ENCODE peak calls at places on chromosome 5, in nine cellular contexts. One of them, this sample, is unnamed.

GRCh38 chr5:94775088-94775487 is 156.6 kb downstream of the SLF1 start:
- DNase-seq in Peyer's patch: no peak
- DNase-seq in heart right ventricle: no peak
- DNase-seq in cardiac muscle cell: no peak
- DNase-seq in tibial artery: no peak
- DNase-seq in CD8-positive, alpha-beta T cell: no peak
- DNase-seq in lung: no peak
- DNase-seq in transverse colon: no peak
- DNase-seq in neural progenitor cell: no peak
- DNase-seq in this sample: no peak

GRCh38 chr5:72248352-72249032 is 71.5 kb downstream of the MRPS27 start:
- DNase-seq in tibial artery: peak; percentile 52
- DNase-seq in cardiac muscle cell: peak; percentile 15
- DNase-seq in Peyer's patch: peak; percentile 47
- DNase-seq in CD8-positive, alpha-beta T cell: no peak
- DNase-seq in lung: peak; percentile 33
- DNase-seq in neural progenitor cell: no peak
- DNase-seq in heart right ventricle: peak; percentile 75
- DNase-seq in transverse colon: peak; percentile 14
- DNase-seq in this sample: peak; percentile 89

GRCh38 chr5:134577796-134578577 is 52.5 kb downstream of the JADE2 start:
- DNase-seq in CD8-positive, alpha-beta T cell: peak; percentile 80
- DNase-seq in neural progenitor cell: peak; percentile 94
- DNase-seq in transverse colon: peak; percentile 84
- DNase-seq in heart right ventricle: peak; percentile 74
- DNase-seq in lung: peak; percentile 69
- DNase-seq in tibial artery: peak; percentile 80
- DNase-seq in Peyer's patch: peak; percentile 92
- DNase-seq in cardiac muscle cell: peak; percentile 89
- DNase-seq in this sample: peak; percentile 76

GRCh38 chr5:28313543-28314334 is 1275.4 kb upstream of the CDH9 start:
- DNase-seq in cardiac muscle cell: no peak
- DNase-seq in lung: no peak
- DNase-seq in heart right ventricle: no peak
- DNase-seq in transverse colon: no peak
- DNase-seq in CD8-positive, alpha-beta T cell: no peak
- DNase-seq in tibial artery: no peak
- DNase-seq in Peyer's patch: no peak
- DNase-seq in neural progenitor cell: no peak
- DNase-seq in this sample: no peak

GRCh38 chr5:62077823-62078550 is 228.0 kb upstream of the KIF2A start:
- DNase-seq in transverse colon: no peak
- DNase-seq in Peyer's patch: no peak
- DNase-seq in CD8-positive, alpha-beta T cell: no peak
- DNase-seq in heart right ventricle: no peak
- DNase-seq in neural progenitor cell: no peak
- DNase-seq in lung: no peak
- DNase-seq in cardiac muscle cell: no peak
- DNase-seq in tibial artery: no peak
- DNase-seq in this sample: no peak

GRCh38 chr5:139078345-139078744 is 119.8 kb downstream of the SIL1 start:
- DNase-seq in transverse colon: no peak
- DNase-seq in lung: no peak
- DNase-seq in neural progenitor cell: no peak
- DNase-seq in CD8-positive, alpha-beta T cell: no peak
- DNase-seq in heart right ventricle: no peak
- DNase-seq in tibial artery: no peak
- DNase-seq in cardiac muscle cell: no peak
- DNase-seq in Peyer's patch: no peak
- DNase-seq in this sample: no peak

GRCh38 chr5:71653119-71653518 is 66.0 kb upstream of the CARTPT start:
- DNase-seq in heart right ventricle: no peak
- DNase-seq in CD8-positive, alpha-beta T cell: no peak
- DNase-seq in neural progenitor cell: no peak
- DNase-seq in transverse colon: no peak
- DNase-seq in tibial artery: no peak
- DNase-seq in Peyer's patch: no peak
- DNase-seq in cardiac muscle cell: no peak
- DNase-seq in lung: no peak
- DNase-seq in this sample: no peak

GRCh38 chr5:62790348-62790747 is 211.7 kb downstream of the LRRC70 start:
- DNase-seq in neural progenitor cell: no peak
- DNase-seq in heart right ventricle: no peak
- DNase-seq in cardiac muscle cell: no peak
- DNase-seq in transverse colon: no peak
- DNase-seq in Peyer's patch: no peak
- DNase-seq in lung: peak; percentile 65
- DNase-seq in tibial artery: no peak
- DNase-seq in CD8-positive, alpha-beta T cell: no peak
- DNase-seq in this sample: no peak

GRCh38 chr5:175214152-175214551 is 229.8 kb downstream of the DRD1 start:
- DNase-seq in neural progenitor cell: no peak
- DNase-seq in Peyer's patch: no peak
- DNase-seq in transverse colon: no peak
- DNase-seq in tibial artery: peak; percentile 59
- DNase-seq in cardiac muscle cell: no peak
- DNase-seq in lung: peak; percentile 31
- DNase-seq in heart right ventricle: no peak
- DNase-seq in CD8-positive, alpha-beta T cell: no peak
- DNase-seq in this sample: peak; percentile 85

GRCh38 chr5:115708819-115709477 is 83.1 kb upstream of the TMED7 start:
- DNase-seq in cardiac muscle cell: no peak
- DNase-seq in neural progenitor cell: no peak
- DNase-seq in heart right ventricle: no peak
- DNase-seq in tibial artery: no peak
- DNase-seq in CD8-positive, alpha-beta T cell: no peak
- DNase-seq in lung: no peak
- DNase-seq in Peyer's patch: no peak
- DNase-seq in transverse colon: no peak
- DNase-seq in this sample: no peak

GRCh38 chr5:145984072-145984471 is 47.7 kb downstream of the SH3RF2 start:
- DNase-seq in cardiac muscle cell: no peak
- DNase-seq in neural progenitor cell: no peak
- DNase-seq in transverse colon: no peak
- DNase-seq in Peyer's patch: no peak
- DNase-seq in CD8-positive, alpha-beta T cell: no peak
- DNase-seq in lung: no peak
- DNase-seq in heart right ventricle: no peak
- DNase-seq in tibial artery: no peak
- DNase-seq in this sample: no peak

GRCh38 chr5:73336366-73336765 is 112.2 kb downstream of the FOXD1 start:
- DNase-seq in Peyer's patch: no peak
- DNase-seq in cardiac muscle cell: no peak
- DNase-seq in CD8-positive, alpha-beta T cell: no peak
- DNase-seq in transverse colon: no peak
- DNase-seq in neural progenitor cell: no peak
- DNase-seq in lung: no peak
- DNase-seq in heart right ventricle: no peak
- DNase-seq in tibial artery: no peak
- DNase-seq in this sample: no peak

GRCh38 chr5:147431586-147431985 is 78.3 kb downstream of the DPYSL3 start:
- DNase-seq in cardiac muscle cell: no peak
- DNase-seq in neural progenitor cell: no peak
- DNase-seq in lung: no peak
- DNase-seq in CD8-positive, alpha-beta T cell: no peak
- DNase-seq in Peyer's patch: no peak
- DNase-seq in heart right ventricle: no peak
- DNase-seq in transverse colon: no peak
- DNase-seq in tibial artery: no peak
- DNase-seq in this sample: no peak

DNA sequence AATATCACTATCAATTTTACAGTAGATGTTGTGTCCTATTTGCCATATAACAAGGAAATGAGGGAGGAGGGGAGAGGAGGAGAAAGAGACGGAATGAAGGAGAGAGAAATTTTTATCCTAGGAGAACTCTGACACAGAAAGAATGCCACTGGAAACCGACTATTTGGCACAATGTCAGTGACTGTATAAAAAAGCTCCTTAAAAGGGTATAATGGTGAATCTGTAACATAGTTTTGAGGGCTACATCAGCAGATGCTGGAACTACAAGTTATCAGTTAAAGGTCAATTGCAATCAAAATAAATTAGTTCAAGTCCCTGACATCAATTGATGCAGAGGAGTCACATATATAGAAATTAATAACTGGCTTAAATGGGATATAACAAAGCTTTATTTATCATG is 5.7 kb downstream of the EDIL3 start:
- DNase-seq in transverse colon: no peak
- DNase-seq in cardiac muscle cell: no peak
- DNase-seq in lung: no peak
- DNase-seq in CD8-positive, alpha-beta T cell: no peak
- DNase-seq in neural progenitor cell: no peak
- DNase-seq in Peyer's patch: no peak
- DNase-seq in tibial artery: no peak
- DNase-seq in heart right ventricle: no peak
- DNase-seq in this sample: peak; percentile 63
- H3K27me3 ChIP-seq in transverse colon: peaks cover 16% of the 10 kb centered on the region
- H3K27me3 ChIP-seq in cardiac muscle cell: peaks cover 29% of the 10 kb centered on the region
- H3K27me3 ChIP-seq in lung: no peaks in the 10 kb centered on the region
- H3K27me3 ChIP-seq in CD8-positive, alpha-beta T cell: no peaks in the 10 kb centered on the region
- H3K27me3 ChIP-seq in neural progenitor cell: peaks cover 32% of the 10 kb centered on the region
- H3K27me3 ChIP-seq in Peyer's patch: peaks cover 5% of the 10 kb centered on the region
- H3K27me3 ChIP-seq in tibial artery: no peaks in the 10 kb centered on the region
- H3K27me3 ChIP-seq in heart right ventricle: peaks cover 46% of the 10 kb centered on the region
- H3K27me3 ChIP-seq in this sample: no peaks in the 10 kb centered on the region

GRCh38 chr5:37849641-37850040 is 9.8 kb upstream of the GDNF start:
- DNase-seq in neural progenitor cell: no peak
- DNase-seq in lung: no peak
- DNase-seq in heart right ventricle: no peak
- DNase-seq in cardiac muscle cell: no peak
- DNase-seq in Peyer's patch: no peak
- DNase-seq in tibial artery: no peak
- DNase-seq in CD8-positive, alpha-beta T cell: no peak
- DNase-seq in transverse colon: no peak
- DNase-seq in this sample: no peak
- H3K27ac ChIP-seq in neural progenitor cell: no peak overlapping the region
- H3K27ac ChIP-seq in lung: no peak overlapping the region
- H3K27ac ChIP-seq in heart right ventricle: no peak overlapping the region
- H3K27ac ChIP-seq in cardiac muscle cell: no peak overlapping the region
- H3K27ac ChIP-seq in Peyer's patch: no peak overlapping the region
- H3K27ac ChIP-seq in tibial artery: no peak overlapping the region
- H3K27ac ChIP-seq in CD8-positive, alpha-beta T cell: no peak overlapping the region
- H3K27ac ChIP-seq in transverse colon: no peak overlapping the region
- H3K27ac ChIP-seq in this sample: no peak overlapping the region

GRCh38 chr5:42518595-42519067 is 95.4 kb downstream of the GHR start:
- DNase-seq in cardiac muscle cell: no peak
- DNase-seq in CD8-positive, alpha-beta T cell: no peak
- DNase-seq in lung: no peak
- DNase-seq in Peyer's patch: no peak
- DNase-seq in transverse colon: no peak
- DNase-seq in tibial artery: peak; percentile 56
- DNase-seq in heart right ventricle: no peak
- DNase-seq in neural progenitor cell: no peak
- DNase-seq in this sample: no peak

GRCh38 chr5:42526179-42526578 is 102.9 kb downstream of the GHR start:
- DNase-seq in heart right ventricle: no peak
- DNase-seq in transverse colon: no peak
- DNase-seq in CD8-positive, alpha-beta T cell: no peak
- DNase-seq in tibial artery: no peak
- DNase-seq in cardiac muscle cell: no peak
- DNase-seq in lung: no peak
- DNase-seq in Peyer's patch: no peak
- DNase-seq in neural progenitor cell: no peak
- DNase-seq in this sample: no peak

GRCh38 chr5:42520203-42520602 is 97.0 kb downstream of the GHR start:
- DNase-seq in heart right ventricle: no peak
- DNase-seq in Peyer's patch: no peak
- DNase-seq in lung: no peak
- DNase-seq in neural progenitor cell: no peak
- DNase-seq in CD8-positive, alpha-beta T cell: no peak
- DNase-seq in tibial artery: no peak
- DNase-seq in transverse colon: no peak
- DNase-seq in cardiac muscle cell: no peak
- DNase-seq in this sample: no peak

GRCh38 chr5:42520957-42521356 is 97.7 kb downstream of the GHR start:
- DNase-seq in tibial artery: no peak
- DNase-seq in cardiac muscle cell: no peak
- DNase-seq in transverse colon: peak; percentile 58
- DNase-seq in Peyer's patch: no peak
- DNase-seq in CD8-positive, alpha-beta T cell: no peak
- DNase-seq in neural progenitor cell: no peak
- DNase-seq in lung: no peak
- DNase-seq in heart right ventricle: no peak
- DNase-seq in this sample: no peak

DNA sequence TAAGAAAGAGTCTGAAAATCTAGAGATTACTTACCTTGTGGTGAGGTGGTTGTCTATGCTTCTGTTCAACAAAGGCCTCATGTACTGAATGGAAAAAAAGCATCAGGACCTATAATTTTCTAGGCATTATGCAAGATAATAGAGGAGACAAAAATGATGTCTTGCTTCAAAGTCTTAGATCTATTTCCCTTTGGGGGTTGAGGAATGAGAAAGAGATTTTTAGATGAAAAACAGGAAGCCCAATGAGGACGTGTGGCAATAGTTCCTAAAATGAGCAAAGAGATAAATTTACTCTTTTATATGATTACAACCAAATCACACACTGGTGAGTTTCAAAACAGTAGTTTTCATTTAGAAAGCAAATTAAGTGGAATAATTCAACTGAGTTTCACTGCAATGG is 99.5 kb downstream of the GHR start:
- DNase-seq in Peyer's patch: no peak
- DNase-seq in CD8-positive, alpha-beta T cell: no peak
- DNase-seq in neural progenitor cell: no peak
- DNase-seq in tibial artery: no peak
- DNase-seq in cardiac muscle cell: no peak
- DNase-seq in heart right ventricle: no peak
- DNase-seq in lung: no peak
- DNase-seq in transverse colon: no peak
- DNase-seq in this sample: no peak
- H3K27me3 ChIP-seq in Peyer's patch: no peaks in the 10 kb centered on the region
- H3K27me3 ChIP-seq in CD8-positive, alpha-beta T cell: no peaks in the 10 kb centered on the region
- H3K27me3 ChIP-seq in neural progenitor cell: no peaks in the 10 kb centered on the region
- H3K27me3 ChIP-seq in tibial artery: no peaks in the 10 kb centered on the region
- H3K27me3 ChIP-seq in cardiac muscle cell: no peaks in the 10 kb centered on the region
- H3K27me3 ChIP-seq in heart right ventricle: no peaks in the 10 kb centered on the region
- H3K27me3 ChIP-seq in lung: no peaks in the 10 kb centered on the region
- H3K27me3 ChIP-seq in transverse colon: no peaks in the 10 kb centered on the region
- H3K27me3 ChIP-seq in this sample: no peaks in the 10 kb centered on the region

GRCh38 chr5:108919591-108920326 is 172.1 kb downstream of the FER start:
- DNase-seq in heart right ventricle: no peak
- DNase-seq in tibial artery: no peak
- DNase-seq in transverse colon: no peak
- DNase-seq in cardiac muscle cell: no peak
- DNase-seq in lung: no peak
- DNase-seq in Peyer's patch: no peak
- DNase-seq in CD8-positive, alpha-beta T cell: no peak
- DNase-seq in neural progenitor cell: no peak
- DNase-seq in this sample: no peak

GRCh38 chr5:108917596-108917995 is 169.9 kb downstream of the FER start:
- DNase-seq in neural progenitor cell: no peak
- DNase-seq in CD8-positive, alpha-beta T cell: no peak
- DNase-seq in heart right ventricle: no peak
- DNase-seq in cardiac muscle cell: no peak
- DNase-seq in tibial artery: no peak
- DNase-seq in Peyer's patch: no peak
- DNase-seq in transverse colon: no peak
- DNase-seq in lung: no peak
- DNase-seq in this sample: no peak
- H3K27ac ChIP-seq in neural progenitor cell: no peak overlapping the region
- H3K27ac ChIP-seq in CD8-positive, alpha-beta T cell: no peak overlapping the region
- H3K27ac ChIP-seq in heart right ventricle: no peak overlapping the region
- H3K27ac ChIP-seq in cardiac muscle cell: no peak overlapping the region
- H3K27ac ChIP-seq in tibial artery: no peak overlapping the region
- H3K27ac ChIP-seq in Peyer's patch: no peak overlapping the region
- H3K27ac ChIP-seq in transverse colon: no peak overlapping the region
- H3K27ac ChIP-seq in lung: no peak overlapping the region
- H3K27ac ChIP-seq in this sample: no peak overlapping the region

This sample was measured in SJSA1.